ENCODE peak calls at places on chromosomes 2 and 18, in seven cellular contexts. F is tibial nerve; V is skeletal muscle cell; L is uterus; Y is IMR-90; G is fibroblast of lung; A is CD4-positive, alpha-beta memory T cell. N is an unnamed sample.

GRCh38 chr18:21742323-21742687 is 1.7 kb downstream of the MIB1 start:
- DNase-seq in A (no peak), G (peak; percentile 11), Y (peak; percentile 30), V (no peak), L (no peak), F (no peak), N (no peak)

GRCh38 chr2:230849633-230850357 is 14.9 kb upstream of the ITM2C start:
- DNase-seq in Y (no peak), G (no peak), A (peak; percentile 58), L (no peak), F (peak; percentile 52), V (no peak), N (no peak)

GRCh38 chr2:222844323-222844722 is 16.5 kb upstream of the ACSL3 start:
- DNase-seq in A (no peak), V (peak; percentile 84), Y (peak; percentile 96), G (peak; percentile 94), L (no peak), F (no peak), N (no peak)

GRCh38 chr18:43596106-43596712 is 318.9 kb upstream of the SYT4 start:
- DNase-seq in V (no peak), F (no peak), L (no peak), Y (peak; percentile 29), G (peak; percentile 54), A (no peak), N (peak; percentile 27)

GRCh38 chr2:24919977-24920812 is at the start of gene ADCY3:
- DNase-seq in F (no peak), A (peak; percentile 62), V (no peak), G (peak; percentile 40), Y (peak; percentile 29), L (peak; percentile 71), N (peak; percentile 44)

GRCh38 chr2:177334940-177335543 is 57.5 kb upstream of the AGPS start:
- DNase-seq in G (peak; percentile 61), F (no peak), A (peak; percentile 49), L (no peak), V (no peak), Y (peak; percentile 40), N (no peak)

GRCh38 chr2:54810236-54810635 is 86.8 kb downstream of the EML6 start:
- DNase-seq in F (no peak), Y (no peak), A (no peak), L (no peak), V (no peak), G (no peak), N (no peak)

GRCh38 chr2:134359367-134360081 is 105.7 kb downstream of the MGAT5 start:
- DNase-seq in G (no peak), Y (peak; percentile 59), V (no peak), L (no peak), A (no peak), F (no peak), N (no peak)

GRCh38 chr2:241005569-241005968 is 7.2 kb downstream of the SNED1 start:
- DNase-seq in G (peak; percentile 18), A (no peak), F (no peak), V (no peak), L (no peak), Y (no peak), N (no peak)

GRCh38 chr2:110116033-110116710 is 550 bp upstream of the MALL start:
- DNase-seq in F (no peak), Y (peak; percentile 54), V (no peak), G (peak; percentile 81), A (no peak), L (no peak), N (no peak)

GRCh38 chr2:36355157-36355889 is at the start of gene CRIM1:
- DNase-seq in A (peak; percentile 34), F (peak; percentile 79), L (peak; percentile 88), Y (peak; percentile 91), G (peak; percentile 93), V (peak; percentile 85), N (no peak)

GRCh38 chr2:191114403-191114886 is 36.3 kb downstream of the STAT4 start:
- DNase-seq in G (peak; percentile 3), A (peak; percentile 57), V (no peak), F (peak; percentile 6), Y (peak; percentile 18), L (no peak), N (no peak)

GRCh38 chr2:137348301-137348700 is 583.0 kb downstream of the THSD7B start:
- DNase-seq in F (no peak), Y (no peak), V (no peak), G (no peak), A (no peak), L (no peak), N (no peak)

GRCh38 chr2:214277880-214278279 is 133.0 kb upstream of the VWC2L start:
- DNase-seq in Y (no peak), G (no peak), V (no peak), L (no peak), A (no peak), F (no peak), N (no peak)

GRCh38 chr2:85852979-85853498 is 35.8 kb downstream of the ST3GAL5 start:
- DNase-seq in Y (no peak), A (peak; percentile 73), L (no peak), G (no peak), V (no peak), F (peak; percentile 44), N (peak; percentile 71)

GRCh38 chr18:56560992-56561391 is 77.4 kb downstream of the TXNL1 start:
- DNase-seq in Y (no peak), L (no peak), A (no peak), F (no peak), V (no peak), G (no peak), N (no peak)

GRCh38 chr2:17252258-17252657 is 266.0 kb downstream of the RAD51AP2 start:
- DNase-seq in A (no peak), F (no peak), V (no peak), L (no peak), Y (no peak), G (peak; percentile 22), N (no peak)

GRCh38 chr2:10688921-10689807 is 611 bp downstream of the NOL10 start:
- DNase-seq in A (no peak), V (no peak), Y (no peak), G (peak; percentile 6), L (no peak), F (peak; percentile 7), N (no peak)

GRCh38 chr2:138780451-138780880 is 276 bp upstream of the NXPH2 start:
- DNase-seq in A (no peak), Y (no peak), G (no peak), L (no peak), F (no peak), V (no peak), N (no peak)

GRCh38 chr2:138775725-138776124 is 4.5 kb downstream of the NXPH2 start:
- DNase-seq in L (no peak), F (no peak), Y (no peak), V (no peak), G (no peak), A (no peak), N (no peak)

GRCh38 chr2:138780908-138781307 is 718 bp upstream of the NXPH2 start:
- DNase-seq in A (no peak), Y (no peak), F (no peak), V (no peak), G (no peak), L (no peak), N (no peak)

GRCh38 chr2:138779451-138780440 is at the start of gene NXPH2:
- DNase-seq in A (no peak), Y (no peak), G (peak; percentile 15), V (no peak), F (no peak), L (no peak), N (no peak)

GRCh38 chr2:138777996-138778395 is 2.2 kb downstream of the NXPH2 start:
- DNase-seq in Y (peak; percentile 1), L (no peak), A (no peak), F (no peak), G (no peak), V (no peak), N (no peak)
- H3K4me3 ChIP-seq in Y (no peak overlapping the region), L (no peak overlapping the region), A (no peak overlapping the region), F (no peak overlapping the region), G (no peak overlapping the region), V (no peak overlapping the region), N (no peak overlapping the region)

DNA sequence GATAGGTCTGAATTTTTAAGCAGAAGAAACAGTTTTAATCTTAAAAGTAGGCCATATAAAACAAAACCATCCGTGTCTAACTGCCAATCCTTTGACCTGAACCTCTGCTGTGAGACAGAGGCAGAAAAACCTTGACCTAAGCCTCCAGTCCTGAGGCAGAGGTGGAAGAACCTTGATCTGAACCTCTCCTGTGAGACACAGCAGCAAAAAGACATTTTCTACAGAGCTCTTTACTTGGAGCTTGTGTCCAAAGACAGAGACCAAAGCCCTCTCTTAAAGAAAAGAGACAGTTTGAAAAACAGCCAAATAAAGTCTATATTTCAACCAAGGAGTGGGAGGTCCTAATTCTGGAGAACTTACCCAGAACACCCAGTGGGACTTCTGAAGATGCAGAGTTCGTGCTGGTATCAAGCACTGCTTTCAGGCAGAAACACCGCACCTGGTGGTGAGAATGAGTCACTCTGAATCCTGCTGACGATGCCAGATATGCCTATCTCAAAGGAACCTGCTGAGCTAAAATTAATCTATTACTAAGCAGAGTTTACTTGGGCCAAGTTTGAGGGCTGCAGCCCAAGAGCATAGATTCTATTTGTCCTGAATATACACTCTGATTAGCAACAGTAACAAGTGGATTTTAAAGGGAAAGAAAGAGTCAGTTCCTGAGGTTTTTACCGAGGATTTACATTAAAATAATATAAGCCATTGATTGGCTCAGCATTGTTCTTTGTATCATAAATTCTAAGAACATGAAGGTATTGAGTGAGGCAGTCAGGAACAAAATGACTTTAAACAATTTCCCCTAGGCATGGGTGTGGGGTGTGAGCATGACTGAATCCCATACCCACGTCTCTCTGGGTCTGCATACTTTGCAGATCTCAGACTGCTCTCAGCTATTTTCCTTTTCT is 806.4 kb downstream of the TRIB2 start:
- DNase-seq in V (no peak), L (peak; percentile 31), Y (no peak), F (no peak), A (no peak), G (no peak), N (no peak)
- H3K4me3 ChIP-seq in V (no peak overlapping the region), L (no peak overlapping the region), Y (no peak overlapping the region), F (no peak overlapping the region), A (no peak overlapping the region), G (no peak overlapping the region), N (no peak overlapping the region)

DNA sequence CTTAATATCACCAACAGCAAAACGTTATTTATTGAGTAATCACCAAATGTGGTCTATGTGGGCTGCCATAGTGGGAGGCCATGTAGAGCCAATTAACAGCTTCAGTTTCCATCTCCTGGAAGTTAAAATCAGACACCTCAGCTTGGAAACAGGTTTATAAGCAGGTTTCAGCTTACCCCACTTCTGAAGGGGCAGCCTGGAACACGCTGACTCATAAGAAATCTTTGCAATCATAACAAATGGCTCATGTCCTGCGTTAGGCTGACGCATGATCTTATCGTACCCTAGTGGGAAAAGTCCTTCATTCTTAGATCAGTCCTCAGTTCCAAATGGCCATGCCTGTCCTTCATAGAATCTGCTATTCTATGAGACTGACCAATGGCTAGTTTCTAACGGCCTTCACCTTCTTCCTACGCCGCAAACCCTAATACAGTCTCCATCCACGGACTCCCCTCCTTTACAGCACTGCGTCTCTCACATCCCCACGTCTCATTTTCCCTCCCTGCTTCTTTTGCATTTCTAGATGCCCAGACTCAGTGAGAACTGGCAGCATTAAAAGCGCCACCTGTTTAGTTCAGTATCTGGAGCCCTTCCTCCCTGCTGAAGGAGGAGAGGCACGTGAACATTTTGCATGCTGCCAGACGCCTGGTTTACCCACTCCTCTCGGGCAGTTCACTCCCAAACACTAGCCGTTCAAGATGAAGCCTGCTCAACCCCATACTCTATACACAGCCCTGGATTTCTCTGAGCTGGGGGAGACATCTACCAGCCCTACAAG is 24.2 kb upstream of the BZW1 start:
- DNase-seq in L (no peak), F (no peak), Y (peak; percentile 98), G (peak; percentile 98), A (no peak), V (peak; percentile 93), N (no peak)
- H3K4me3 ChIP-seq in L (no peak overlapping the region), F (no peak overlapping the region), Y (no peak overlapping the region), G (peak overlapping the region; percentile 18), A (no peak overlapping the region), V (no peak overlapping the region), N (no peak overlapping the region)

GRCh38 chr2:47414682-47415458 is 11.9 kb downstream of the MSH2 start:
- DNase-seq in G (no peak), V (no peak), A (no peak), Y (no peak), F (no peak), L (no peak), N (no peak)
- H3K4me3 ChIP-seq in G (no peak overlapping the region), V (no peak overlapping the region), A (no peak overlapping the region), Y (no peak overlapping the region), F (no peak overlapping the region), L (no peak overlapping the region), N (no peak overlapping the region)